ENCODE peak calls at places on chromosomes 13 and 19, in ten cellular contexts. X is HAP-1, V is fibroblast of the aortic adventitia, W is SJSA1, L is body of pancreas, K is neuronal stem cell, A is choroid plexus epithelial cell, R is AG09309, Z is tibial nerve, G is cardiac fibroblast. I is an unnamed sample.
A peak's percentile ranks its signal among the peaks of the same experiment; 100 is the strongest.

GRCh38 chr19:18653853-18654252 is 17.0 kb downstream of the KLHL26 start:
- DNase-seq in X (no peak), V (no peak), W (no peak), L (no peak), K (no peak), A (no peak), R (no peak), Z (no peak), G (no peak), I (no peak)

GRCh38 chr19:15236886-15237285 is 4.6 kb upstream of the EPHX3 start:
- DNase-seq in X (no peak), V (no peak), W (no peak), L (no peak), K (no peak), A (no peak), R (no peak), Z (no peak), G (no peak), I (no peak)

GRCh38 chr13:24923305-24923640 is 159.3 kb downstream of the RNF17 start:
- DNase-seq in X (peak; percentile 46), V (peak; percentile 92), W (no peak), L (no peak), K (no peak), A (peak; percentile 88), R (peak; percentile 55), Z (no peak), G (peak; percentile 88), I (peak; percentile 84)

GRCh38 chr13:104592127-104592526 is 1525.9 kb upstream of the SLC10A2 start:
- DNase-seq in X (no peak), V (peak; percentile 25), W (peak; percentile 89), L (no peak), K (no peak), A (peak; percentile 81), R (no peak), Z (no peak), G (peak; percentile 24), I (peak; percentile 22)

GRCh38 chr19:16383584-16384161 is 59.0 kb downstream of the KLF2 start:
- DNase-seq in X (no peak), V (no peak), W (no peak), L (no peak), K (no peak), A (no peak), R (no peak), Z (no peak), G (no peak), I (no peak)

GRCh38 chr19:17323274-17323972 is 11.2 kb downstream of the ANO8 start:
- DNase-seq in X (no peak), V (no peak), W (no peak), L (no peak), K (no peak), A (no peak), R (no peak), Z (no peak), G (no peak), I (no peak)

GRCh38 chr19:42965204-42965603 is 28.2 kb upstream of the PSG7 start:
- DNase-seq in X (no peak), V (peak; percentile 57), W (peak; percentile 23), L (no peak), K (no peak), A (peak; percentile 15), R (peak; percentile 17), Z (no peak), G (no peak), I (peak; percentile 50)

GRCh38 chr13:99322297-99323103 is 15.3 kb upstream of the GPR183 start:
- DNase-seq in X (no peak), V (peak; percentile 85), W (peak; percentile 95), L (no peak), K (no peak), A (peak; percentile 88), R (peak; percentile 61), Z (no peak), G (peak; percentile 63), I (peak; percentile 92)

GRCh38 chr19:15378529-15379082 is 981 bp downstream of the AKAP8 start:
- DNase-seq in X (peak; percentile 42), V (peak; percentile 53), W (peak; percentile 59), L (peak; percentile 56), K (peak; percentile 20), A (peak; percentile 69), R (no peak), Z (no peak), G (peak; percentile 58), I (peak; percentile 44)

GRCh38 chr19:2994588-2995131 is 17.3 kb downstream of the TLE6 start:
- DNase-seq in X (no peak), V (no peak), W (no peak), L (no peak), K (no peak), A (no peak), R (no peak), Z (no peak), G (no peak), I (no peak)

GRCh38 chr13:75505966-75506365 is 24.0 kb upstream of the TBC1D4 start:
- DNase-seq in X (no peak), V (no peak), W (no peak), L (no peak), K (no peak), A (no peak), R (no peak), Z (no peak), G (no peak), I (no peak)

DNA sequence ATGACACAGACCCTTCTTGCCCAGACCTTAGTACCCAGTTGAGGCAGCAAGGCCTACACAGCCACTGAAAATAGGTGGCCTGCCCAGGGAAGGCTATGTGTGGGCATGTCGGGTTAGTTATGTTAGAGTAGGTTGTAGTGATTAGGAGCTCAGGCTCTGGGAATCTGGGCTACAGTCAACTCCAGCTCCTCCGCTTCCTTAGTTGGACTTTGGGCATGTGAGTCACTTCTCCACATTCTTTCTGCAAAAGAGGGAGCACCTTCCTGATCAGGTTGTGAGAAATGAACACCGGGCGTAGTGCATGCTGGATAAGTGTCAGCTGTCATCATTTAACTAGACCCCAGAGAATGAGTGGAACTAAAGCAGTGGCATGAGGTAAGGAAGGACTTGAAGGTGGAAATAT is 64.8 kb downstream of the ARHGAP35 start:
- DNase-seq in X (no peak), V (no peak), W (no peak), L (no peak), K (no peak), A (no peak), R (no peak), Z (no peak), G (no peak), I (no peak)
- H3K4me3 ChIP-seq in X (no peak overlapping the region), V (no peak overlapping the region), W (no peak overlapping the region), L (no peak overlapping the region), K (no peak overlapping the region), A (no peak overlapping the region), R (no peak overlapping the region), Z (no peak overlapping the region), G (no peak overlapping the region), I (no peak overlapping the region)

DNA sequence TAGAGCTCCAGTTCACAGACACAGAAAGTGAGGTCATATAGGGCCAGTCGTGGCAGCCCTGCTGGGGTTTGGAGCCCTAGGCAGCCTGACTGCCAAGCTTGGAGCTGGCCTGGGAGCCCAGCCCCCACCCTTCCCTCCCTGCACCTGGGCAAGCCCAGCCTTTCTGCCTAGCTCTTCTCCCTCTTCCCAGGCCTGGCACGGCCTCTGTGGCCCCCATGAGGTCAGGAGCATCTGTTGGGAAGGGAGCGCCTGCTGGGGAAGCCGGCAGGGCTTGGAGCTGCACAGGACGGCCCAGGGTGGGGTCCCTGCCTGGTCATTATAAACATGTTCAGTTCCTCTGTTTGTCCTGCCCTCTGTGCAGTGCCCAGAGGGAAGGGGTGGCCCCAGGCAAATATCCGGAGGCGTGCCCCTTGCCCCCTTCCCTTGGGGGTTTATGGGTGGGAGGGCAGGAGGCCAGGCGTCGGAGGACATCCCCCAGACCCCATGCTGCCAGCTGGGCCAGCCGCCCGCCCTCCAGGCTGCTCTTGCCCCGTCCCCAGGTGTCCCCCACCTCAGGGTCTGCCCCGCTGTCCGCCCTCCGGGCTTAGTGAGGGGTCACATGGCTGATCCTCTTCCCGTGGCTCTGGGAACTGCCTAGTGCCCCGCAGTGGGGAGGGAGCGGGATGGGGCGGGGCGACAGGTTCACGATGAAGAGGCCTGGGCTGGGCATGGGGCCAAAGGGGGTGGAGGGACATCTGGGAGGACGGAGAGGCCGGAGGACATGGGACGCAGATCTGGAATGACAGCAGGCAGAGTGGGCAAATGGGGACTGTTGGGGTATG is 30.0 kb upstream of the NCCRP1 start:
- DNase-seq in X (no peak), V (no peak), W (no peak), L (peak; percentile 69), K (no peak), A (no peak), R (no peak), Z (no peak), G (peak; percentile 13), I (no peak)
- H3K4me3 ChIP-seq in X (no peak overlapping the region), V (no peak overlapping the region), W (no peak overlapping the region), L (no peak overlapping the region), K (no peak overlapping the region), A (no peak overlapping the region), R (no peak overlapping the region), Z (no peak overlapping the region), G (no peak overlapping the region), I (no peak overlapping the region)

DNA sequence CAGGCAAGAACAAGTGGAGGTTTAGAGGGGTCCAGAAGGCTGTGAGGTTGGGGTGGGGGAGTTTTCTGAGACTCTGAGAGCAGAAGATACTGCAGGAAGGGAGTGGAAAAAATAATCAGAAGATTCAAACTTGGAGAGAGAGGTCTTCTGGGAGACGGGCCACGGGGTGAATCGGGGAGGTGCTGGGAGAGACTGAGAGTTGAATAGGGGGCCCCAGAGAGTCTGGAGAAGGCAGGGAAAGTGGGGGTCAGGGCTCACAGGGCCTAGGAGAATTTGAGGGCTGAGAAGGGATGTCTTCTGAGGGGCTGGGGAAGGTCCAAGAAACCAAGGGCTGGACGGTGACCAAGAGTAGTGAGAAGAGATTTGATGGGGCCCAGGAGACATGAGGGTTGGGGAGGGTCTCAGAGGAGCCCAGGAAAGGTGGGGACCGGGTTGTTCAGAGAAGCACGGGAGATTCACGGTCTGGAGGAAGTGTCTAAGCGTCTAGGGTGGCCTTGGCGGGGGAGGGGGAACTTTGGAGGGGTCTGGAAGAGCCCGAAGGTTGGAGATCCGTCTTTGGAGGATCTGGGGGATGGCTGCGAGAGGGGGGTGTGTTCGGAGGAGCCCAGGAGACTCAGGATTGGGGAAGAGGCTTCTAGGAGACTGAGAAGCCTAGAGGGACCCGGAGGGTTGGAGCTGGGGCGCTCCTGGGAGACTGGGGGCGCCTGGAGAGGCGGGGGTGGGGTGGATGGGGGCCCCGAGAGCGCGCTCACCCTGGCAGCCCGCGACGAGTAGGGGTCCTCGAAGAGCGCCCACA is 1.5 kb downstream of the KCNC3 start:
- DNase-seq in X (no peak), V (no peak), W (no peak), L (no peak), K (no peak), A (no peak), R (no peak), Z (no peak), G (no peak), I (no peak)
- H3K4me3 ChIP-seq in X (no peak overlapping the region), V (no peak overlapping the region), W (no peak overlapping the region), L (no peak overlapping the region), K (no peak overlapping the region), A (no peak overlapping the region), R (no peak overlapping the region), Z (no peak overlapping the region), G (no peak overlapping the region), I (no peak overlapping the region)

DNA sequence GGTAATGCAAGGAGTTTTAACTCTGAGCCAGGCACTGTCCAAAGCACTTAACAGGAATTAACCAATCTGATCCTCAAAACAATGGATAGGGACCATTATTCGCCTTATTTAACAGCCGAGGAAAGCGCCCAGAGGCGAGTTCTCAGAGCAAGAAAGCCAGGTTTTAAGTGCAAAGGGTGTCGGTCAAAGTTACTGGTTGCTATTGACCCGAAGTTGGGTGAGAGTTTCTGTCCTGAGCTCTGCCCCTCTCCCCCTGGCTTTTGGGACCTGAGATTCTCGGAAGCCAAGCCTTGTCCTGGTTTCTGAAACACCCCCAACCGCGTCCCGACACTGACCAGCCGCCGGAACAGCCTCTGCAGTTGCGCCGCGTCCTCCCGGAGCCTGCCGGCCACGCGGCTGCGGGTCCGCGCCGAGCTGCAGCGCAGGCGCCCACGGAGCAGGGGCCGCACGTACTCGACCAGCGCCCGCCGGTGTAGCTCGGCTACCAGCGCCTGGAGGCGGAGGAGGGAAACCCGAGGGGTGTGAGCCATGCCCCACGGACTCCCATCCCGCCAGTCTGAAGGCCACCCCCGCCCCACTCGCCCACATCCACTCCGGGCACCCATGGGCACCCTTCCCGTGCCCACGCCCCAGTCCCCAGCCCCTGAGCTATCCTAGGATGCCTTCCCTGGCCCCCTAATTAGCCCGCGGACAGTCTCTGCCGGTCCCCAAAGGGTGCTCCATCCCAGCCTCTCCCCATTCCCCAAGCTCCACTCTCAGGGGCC is 27.8 kb downstream of the EXOC3L2 start:
- DNase-seq in X (peak; percentile 6), V (no peak), W (no peak), L (no peak), K (no peak), A (no peak), R (no peak), Z (no peak), G (no peak), I (no peak)
- H3K4me3 ChIP-seq in X (no peak overlapping the region), V (peak overlapping the region; percentile 3), W (no peak overlapping the region), L (no peak overlapping the region), K (no peak overlapping the region), A (no peak overlapping the region), R (peak overlapping the region; percentile 3), Z (no peak overlapping the region), G (no peak overlapping the region), I (no peak overlapping the region)